ENCODE peak calls at places on chromosomes 1 and 21, in ten cellular contexts. One of them, this sample, is unnamed.
A peak's percentile ranks its signal among the peaks of the same experiment; 100 is the strongest.

GRCh38 chr1:47527653-47528272 is 89.9 kb downstream of the FOXD2 start:
- DNase-seq in AG09309: no peak
- DNase-seq in OCI-LY7: no peak
- DNase-seq in astrocyte of the cerebellum: no peak
- DNase-seq in GM12878: no peak
- DNase-seq in upper lobe of right lung: no peak
- DNase-seq in breast epithelium: no peak
- DNase-seq in mucosa of descending colon: peak; percentile 87
- DNase-seq in HCT116: peak; percentile 15
- DNase-seq in tibial nerve: no peak
- DNase-seq in this sample: no peak

GRCh38 chr1:168465942-168466702 is 77.7 kb downstream of the XCL2 start:
- DNase-seq in breast epithelium: no peak
- DNase-seq in HCT116: no peak
- DNase-seq in OCI-LY7: no peak
- DNase-seq in astrocyte of the cerebellum: peak; percentile 66
- DNase-seq in tibial nerve: no peak
- DNase-seq in GM12878: peak; percentile 88
- DNase-seq in mucosa of descending colon: peak; percentile 71
- DNase-seq in upper lobe of right lung: no peak
- DNase-seq in AG09309: no peak
- DNase-seq in this sample: peak; percentile 77

GRCh38 chr21:45776971-45777370 is 133.4 kb downstream of the PCBP3 start:
- DNase-seq in upper lobe of right lung: no peak
- DNase-seq in astrocyte of the cerebellum: no peak
- DNase-seq in OCI-LY7: no peak
- DNase-seq in AG09309: no peak
- DNase-seq in breast epithelium: no peak
- DNase-seq in GM12878: no peak
- DNase-seq in mucosa of descending colon: no peak
- DNase-seq in HCT116: no peak
- DNase-seq in tibial nerve: no peak
- DNase-seq in this sample: no peak

GRCh38 chr1:179786815-179787736 is 44.0 kb downstream of the FAM163A start:
- DNase-seq in breast epithelium: no peak
- DNase-seq in astrocyte of the cerebellum: no peak
- DNase-seq in AG09309: no peak
- DNase-seq in GM12878: no peak
- DNase-seq in HCT116: no peak
- DNase-seq in upper lobe of right lung: no peak
- DNase-seq in tibial nerve: no peak
- DNase-seq in mucosa of descending colon: no peak
- DNase-seq in OCI-LY7: no peak
- DNase-seq in this sample: no peak

GRCh38 chr1:77016371-77016770 is 149.1 kb downstream of the ST6GALNAC5 start:
- DNase-seq in upper lobe of right lung: no peak
- DNase-seq in HCT116: no peak
- DNase-seq in breast epithelium: no peak
- DNase-seq in OCI-LY7: no peak
- DNase-seq in mucosa of descending colon: no peak
- DNase-seq in AG09309: no peak
- DNase-seq in astrocyte of the cerebellum: no peak
- DNase-seq in tibial nerve: no peak
- DNase-seq in GM12878: no peak
- DNase-seq in this sample: no peak

GRCh38 chr1:25820247-25821111 is 725 bp downstream of the MTFR1L start:
- DNase-seq in tibial nerve: no peak
- DNase-seq in OCI-LY7: peak; percentile 89
- DNase-seq in GM12878: peak; percentile 50
- DNase-seq in breast epithelium: peak; percentile 46
- DNase-seq in upper lobe of right lung: peak; percentile 80
- DNase-seq in mucosa of descending colon: peak; percentile 80
- DNase-seq in astrocyte of the cerebellum: no peak
- DNase-seq in AG09309: no peak
- DNase-seq in HCT116: no peak
- DNase-seq in this sample: peak; percentile 66

GRCh38 chr1:193479187-193479586 is 292.8 kb upstream of the B3GALT2 start:
- DNase-seq in AG09309: no peak
- DNase-seq in upper lobe of right lung: no peak
- DNase-seq in HCT116: no peak
- DNase-seq in astrocyte of the cerebellum: no peak
- DNase-seq in mucosa of descending colon: peak; percentile 66
- DNase-seq in OCI-LY7: peak; percentile 87
- DNase-seq in GM12878: peak; percentile 81
- DNase-seq in tibial nerve: no peak
- DNase-seq in breast epithelium: peak; percentile 21
- DNase-seq in this sample: no peak

GRCh38 chr21:44569861-44570517 is 3.5 kb upstream of the KRTAP10-4 start:
- DNase-seq in astrocyte of the cerebellum: no peak
- DNase-seq in GM12878: no peak
- DNase-seq in mucosa of descending colon: no peak
- DNase-seq in upper lobe of right lung: peak; percentile 48
- DNase-seq in AG09309: no peak
- DNase-seq in breast epithelium: no peak
- DNase-seq in OCI-LY7: no peak
- DNase-seq in HCT116: no peak
- DNase-seq in tibial nerve: no peak
- DNase-seq in this sample: no peak

DNA sequence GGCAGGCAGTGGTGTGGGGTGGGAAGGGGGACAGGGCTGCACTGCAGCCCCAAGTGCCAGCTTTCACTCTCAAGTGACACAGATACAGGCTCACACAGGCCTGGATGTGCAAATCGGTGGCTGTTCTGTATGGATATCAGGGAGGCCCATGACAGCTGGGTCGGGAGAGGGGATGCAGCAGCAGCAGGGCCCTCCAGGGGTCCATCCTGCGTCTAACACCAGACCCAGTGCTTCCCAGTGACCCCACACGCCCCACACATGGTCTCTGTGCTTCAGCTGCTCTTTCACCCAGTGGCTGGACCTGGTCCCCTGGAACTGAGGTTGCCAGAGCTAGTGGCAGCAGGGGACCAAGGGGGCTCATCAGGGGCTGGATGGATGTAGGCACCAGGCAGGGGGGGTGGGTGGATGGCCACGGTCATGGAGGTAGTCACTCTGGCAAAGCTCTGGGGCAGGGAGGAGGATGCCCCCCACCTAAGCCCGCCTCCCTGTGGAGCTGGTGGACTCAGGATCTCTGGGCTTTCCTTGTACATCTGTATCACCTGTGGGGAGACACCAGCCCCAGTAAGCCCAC is 13.9 kb downstream of the BTBD19 start:
- DNase-seq in mucosa of descending colon: no peak
- DNase-seq in GM12878: no peak
- DNase-seq in AG09309: no peak
- DNase-seq in HCT116: no peak
- DNase-seq in tibial nerve: no peak
- DNase-seq in astrocyte of the cerebellum: no peak
- DNase-seq in breast epithelium: no peak
- DNase-seq in OCI-LY7: no peak
- DNase-seq in upper lobe of right lung: no peak
- DNase-seq in this sample: no peak
- TF ChIP-seq CTCF in mucosa of descending colon: no peak
- TF ChIP-seq CTCF in GM12878: no peak
- TF ChIP-seq CTCF in AG09309: no peak
- TF ChIP-seq CTCF in HCT116: no peak
- TF ChIP-seq CTCF in tibial nerve: no peak
- TF ChIP-seq CTCF in astrocyte of the cerebellum: no peak
- TF ChIP-seq CTCF in breast epithelium: no peak
- TF ChIP-seq CTCF in OCI-LY7: no peak
- TF ChIP-seq CTCF in upper lobe of right lung: no peak
- TF ChIP-seq CTCF in this sample: no peak

GRCh38 chr1:64242895-64243756 is 39.7 kb downstream of the UBE2U start:
- DNase-seq in OCI-LY7: peak; percentile 37
- DNase-seq in breast epithelium: no peak
- DNase-seq in astrocyte of the cerebellum: peak; percentile 42
- DNase-seq in HCT116: peak; percentile 40
- DNase-seq in mucosa of descending colon: no peak
- DNase-seq in tibial nerve: no peak
- DNase-seq in AG09309: peak; percentile 13
- DNase-seq in upper lobe of right lung: no peak
- DNase-seq in GM12878: no peak
- DNase-seq in this sample: peak; percentile 73

GRCh38 chr1:64243757-64244080 is 40.3 kb downstream of the UBE2U start:
- DNase-seq in GM12878: no peak
- DNase-seq in upper lobe of right lung: no peak
- DNase-seq in OCI-LY7: no peak
- DNase-seq in astrocyte of the cerebellum: no peak
- DNase-seq in AG09309: no peak
- DNase-seq in HCT116: no peak
- DNase-seq in tibial nerve: no peak
- DNase-seq in mucosa of descending colon: no peak
- DNase-seq in breast epithelium: no peak
- DNase-seq in this sample: no peak

GRCh38 chr1:64246294-64246917 is 43.0 kb downstream of the UBE2U start:
- DNase-seq in tibial nerve: no peak
- DNase-seq in breast epithelium: no peak
- DNase-seq in GM12878: no peak
- DNase-seq in upper lobe of right lung: no peak
- DNase-seq in HCT116: no peak
- DNase-seq in astrocyte of the cerebellum: no peak
- DNase-seq in OCI-LY7: peak; percentile 56
- DNase-seq in mucosa of descending colon: no peak
- DNase-seq in AG09309: no peak
- DNase-seq in this sample: peak; percentile 59

GRCh38 chr1:64248065-64248464 is 44.6 kb downstream of the UBE2U start:
- DNase-seq in upper lobe of right lung: no peak
- DNase-seq in AG09309: no peak
- DNase-seq in GM12878: no peak
- DNase-seq in mucosa of descending colon: no peak
- DNase-seq in breast epithelium: no peak
- DNase-seq in HCT116: no peak
- DNase-seq in astrocyte of the cerebellum: no peak
- DNase-seq in tibial nerve: no peak
- DNase-seq in OCI-LY7: no peak
- DNase-seq in this sample: no peak

DNA sequence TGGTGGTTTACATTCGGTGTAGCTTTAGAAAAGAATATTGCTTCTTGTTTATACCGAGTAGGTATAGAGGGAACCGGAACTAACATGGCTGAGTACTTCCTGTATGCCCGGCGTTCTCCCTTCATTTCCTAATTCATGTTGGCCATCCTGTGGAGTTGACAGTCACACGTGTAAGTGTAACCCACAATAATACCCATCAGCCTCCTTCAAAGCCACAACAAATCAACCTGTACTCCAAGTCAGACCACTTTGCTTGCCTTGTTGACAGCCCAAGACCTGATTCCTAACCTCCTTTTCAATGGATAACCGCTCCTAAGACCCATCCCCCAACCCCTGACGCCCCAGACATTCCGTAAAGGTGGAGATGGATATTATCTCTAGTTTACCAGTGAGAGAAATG is 42.1 kb downstream of the UBE2U start:
- DNase-seq in OCI-LY7: peak; percentile 3
- DNase-seq in tibial nerve: no peak
- DNase-seq in mucosa of descending colon: peak; percentile 20
- DNase-seq in AG09309: no peak
- DNase-seq in breast epithelium: no peak
- DNase-seq in upper lobe of right lung: no peak
- DNase-seq in astrocyte of the cerebellum: no peak
- DNase-seq in HCT116: no peak
- DNase-seq in GM12878: no peak
- DNase-seq in this sample: no peak
- H3K4me3 ChIP-seq in OCI-LY7: no peak overlapping the region
- H3K4me3 ChIP-seq in tibial nerve: no peak overlapping the region
- H3K4me3 ChIP-seq in mucosa of descending colon: no peak overlapping the region
- H3K4me3 ChIP-seq in AG09309: no peak overlapping the region
- H3K4me3 ChIP-seq in breast epithelium: no peak overlapping the region
- H3K4me3 ChIP-seq in upper lobe of right lung: peak overlapping the region; percentile 36
- H3K4me3 ChIP-seq in astrocyte of the cerebellum: no peak overlapping the region
- H3K4me3 ChIP-seq in HCT116: no peak overlapping the region
- H3K4me3 ChIP-seq in GM12878: no peak overlapping the region
- H3K4me3 ChIP-seq in this sample: no peak overlapping the region

GRCh38 chr1:114723457-114723856 is 6.9 kb upstream of the NRAS start:
- DNase-seq in AG09309: no peak
- DNase-seq in OCI-LY7: no peak
- DNase-seq in HCT116: no peak
- DNase-seq in tibial nerve: no peak
- DNase-seq in astrocyte of the cerebellum: no peak
- DNase-seq in GM12878: no peak
- DNase-seq in breast epithelium: no peak
- DNase-seq in mucosa of descending colon: no peak
- DNase-seq in upper lobe of right lung: no peak
- DNase-seq in this sample: no peak

GRCh38 chr1:114729782-114730181 is 13.2 kb upstream of the NRAS start:
- DNase-seq in mucosa of descending colon: no peak
- DNase-seq in HCT116: no peak
- DNase-seq in breast epithelium: no peak
- DNase-seq in tibial nerve: no peak
- DNase-seq in GM12878: no peak
- DNase-seq in OCI-LY7: no peak
- DNase-seq in AG09309: no peak
- DNase-seq in upper lobe of right lung: no peak
- DNase-seq in astrocyte of the cerebellum: no peak
- DNase-seq in this sample: no peak

GRCh38 chr1:114723915-114724314 is 7.3 kb upstream of the NRAS start:
- DNase-seq in AG09309: no peak
- DNase-seq in mucosa of descending colon: no peak
- DNase-seq in astrocyte of the cerebellum: no peak
- DNase-seq in breast epithelium: no peak
- DNase-seq in GM12878: no peak
- DNase-seq in tibial nerve: no peak
- DNase-seq in HCT116: no peak
- DNase-seq in upper lobe of right lung: no peak
- DNase-seq in OCI-LY7: no peak
- DNase-seq in this sample: no peak

GRCh38 chr1:114728553-114728952 is 12.0 kb upstream of the NRAS start:
- DNase-seq in OCI-LY7: no peak
- DNase-seq in astrocyte of the cerebellum: no peak
- DNase-seq in breast epithelium: no peak
- DNase-seq in HCT116: no peak
- DNase-seq in AG09309: no peak
- DNase-seq in GM12878: no peak
- DNase-seq in upper lobe of right lung: no peak
- DNase-seq in tibial nerve: no peak
- DNase-seq in mucosa of descending colon: no peak
- DNase-seq in this sample: no peak

GRCh38 chr1:114725230-114725629 is 8.7 kb upstream of the NRAS start:
- DNase-seq in OCI-LY7: no peak
- DNase-seq in astrocyte of the cerebellum: no peak
- DNase-seq in tibial nerve: no peak
- DNase-seq in upper lobe of right lung: no peak
- DNase-seq in AG09309: no peak
- DNase-seq in mucosa of descending colon: no peak
- DNase-seq in HCT116: no peak
- DNase-seq in GM12878: no peak
- DNase-seq in breast epithelium: no peak
- DNase-seq in this sample: no peak
- TF ChIP-seq CTCF in OCI-LY7: no peak
- TF ChIP-seq CTCF in astrocyte of the cerebellum: no peak
- TF ChIP-seq CTCF in tibial nerve: no peak
- TF ChIP-seq CTCF in upper lobe of right lung: no peak
- TF ChIP-seq CTCF in AG09309: no peak
- TF ChIP-seq CTCF in mucosa of descending colon: no peak
- TF ChIP-seq CTCF in HCT116: no peak
- TF ChIP-seq CTCF in GM12878: no peak
- TF ChIP-seq CTCF in breast epithelium: no peak
- TF ChIP-seq CTCF in this sample: no peak

DNA sequence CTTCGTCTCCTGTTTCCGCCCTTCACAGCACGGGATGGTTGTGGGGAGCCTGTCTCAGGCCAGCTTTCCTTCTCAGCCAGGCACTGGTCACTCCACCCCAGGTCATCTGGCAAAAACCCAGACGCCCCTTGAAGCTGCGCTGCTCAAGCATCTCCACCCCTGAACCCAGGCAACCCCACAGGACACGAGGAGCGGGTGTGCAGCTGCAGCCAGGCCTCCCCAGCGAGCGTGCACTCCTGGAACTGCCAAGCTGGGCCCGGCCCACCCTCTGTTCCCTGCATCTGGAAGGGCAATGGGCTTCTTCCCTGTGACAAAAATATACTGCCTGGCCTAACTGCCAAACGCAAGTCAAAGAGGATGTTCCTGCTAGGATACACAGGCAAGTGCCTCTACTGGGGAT is 39.7 kb downstream of the SLC66A1 start:
- DNase-seq in upper lobe of right lung: no peak
- DNase-seq in HCT116: no peak
- DNase-seq in GM12878: no peak
- DNase-seq in mucosa of descending colon: peak; percentile 20
- DNase-seq in OCI-LY7: no peak
- DNase-seq in astrocyte of the cerebellum: no peak
- DNase-seq in AG09309: no peak
- DNase-seq in tibial nerve: peak; percentile 41
- DNase-seq in breast epithelium: no peak
- DNase-seq in this sample: no peak
- H3K4me3 ChIP-seq in upper lobe of right lung: no peak overlapping the region
- H3K4me3 ChIP-seq in HCT116: no peak overlapping the region
- H3K4me3 ChIP-seq in GM12878: no peak overlapping the region
- H3K4me3 ChIP-seq in mucosa of descending colon: no peak overlapping the region
- H3K4me3 ChIP-seq in OCI-LY7: no peak overlapping the region
- H3K4me3 ChIP-seq in astrocyte of the cerebellum: no peak overlapping the region
- H3K4me3 ChIP-seq in AG09309: no peak overlapping the region
- H3K4me3 ChIP-seq in tibial nerve: no peak overlapping the region
- H3K4me3 ChIP-seq in breast epithelium: no peak overlapping the region
- H3K4me3 ChIP-seq in this sample: no peak overlapping the region

This sample was measured in fibroblast of mammary gland.